ENCODE peak calls at places on chromosomes 5 and 9, in ten cellular contexts. Z is HFF-Myc, C is GM20000, X is fibroblast of villous mesenchyme, R is neural progenitor cell, O is right lobe of liver, F is prostate gland, G is adrenal gland, M is stomach, I is mucosa of descending colon. P is an unnamed sample.

GRCh38 chr5:14726066-14726838 is 61.7 kb downstream of the OTULIN start:
- DNase-seq in Z (no peak), C (no peak), X (peak), R (no peak), O (no peak), F (no peak), G (no peak), M (no peak), I (no peak), P (no peak)

GRCh38 chr5:66963559-66963971 is 233.0 kb downstream of the CD180 start:
- DNase-seq in Z (no peak), C (no peak), X (peak), R (no peak), O (no peak), F (no peak), G (no peak), M (no peak), I (no peak), P (no peak)

GRCh38 chr5:56259002-56259511 is 25.9 kb upstream of the ANKRD55 start:
- DNase-seq in Z (peak), C (no peak), X (peak), R (no peak), O (no peak), F (no peak), G (no peak), M (no peak), I (no peak), P (peak)

GRCh38 chr5:131355972-131356528 is 92.2 kb downstream of the CDC42SE2 start:
- DNase-seq in Z (no peak), C (no peak), X (peak), R (no peak), O (no peak), F (no peak), G (no peak), M (no peak), I (no peak), P (no peak)

GRCh38 chr9:113427629-113428028 is 17.1 kb downstream of the C9orf43 start:
- DNase-seq in Z (no peak), C (no peak), X (peak), R (no peak), O (no peak), F (no peak), G (no peak), M (no peak), I (no peak), P (no peak)

GRCh38 chr5:36378551-36378950 is 76.8 kb upstream of the RANBP3L start:
- DNase-seq in Z (no peak), C (no peak), X (no peak), R (no peak), O (no peak), F (no peak), G (no peak), M (no peak), I (no peak), P (no peak)

GRCh38 chr5:113510836-113511451 is 2.5 kb upstream of the YTHDC2 start:
- DNase-seq in Z (no peak), C (peak), X (peak), R (peak), O (no peak), F (no peak), G (no peak), M (no peak), I (no peak), P (no peak)

GRCh38 chr5:114438471-114438870 is 76.6 kb downstream of the KCNN2 start:
- DNase-seq in Z (no peak), C (no peak), X (no peak), R (no peak), O (no peak), F (no peak), G (no peak), M (no peak), I (no peak), P (no peak)

GRCh38 chr5:136457390-136458094 is 92.2 kb upstream of the TRPC7 start:
- DNase-seq in Z (no peak), C (no peak), X (no peak), R (no peak), O (peak), F (no peak), G (peak), M (peak), I (no peak), P (no peak)

GRCh38 chr5:1762121-1762877 is 37.3 kb downstream of the MRPL36 start:
- DNase-seq in Z (no peak), C (no peak), X (no peak), R (no peak), O (no peak), F (no peak), G (peak), M (peak), I (no peak), P (no peak)

GRCh38 chr5:63128018-63128417 is 549.4 kb downstream of the LRRC70 start:
- DNase-seq in Z (no peak), C (no peak), X (no peak), R (no peak), O (no peak), F (no peak), G (no peak), M (no peak), I (no peak), P (no peak)

GRCh38 chr5:172113036-172113435 is 75.0 kb downstream of the STK10 start:
- DNase-seq in Z (no peak), C (no peak), X (peak), R (no peak), O (no peak), F (no peak), G (no peak), M (no peak), I (peak), P (no peak)

GRCh38 chr5:92909545-92909962 is 671.5 kb downstream of the NR2F1-AS1 start:
- DNase-seq in Z (no peak), C (no peak), X (no peak), R (peak), O (no peak), F (no peak), G (no peak), M (no peak), I (no peak), P (no peak)

GRCh38 chr9:133580971-133581370 is 28.2 kb downstream of the FAM163B start:
- DNase-seq in Z (no peak), C (no peak), X (no peak), R (no peak), O (no peak), F (no peak), G (no peak), M (no peak), I (no peak), P (no peak)

GRCh38 chr5:150469718-150470470 is 20.4 kb upstream of the RPS14 start:
- DNase-seq in Z (peak), C (no peak), X (peak), R (no peak), O (no peak), F (no peak), G (no peak), M (no peak), I (no peak), P (no peak)

GRCh38 chr5:568809-569208 is 43.3 kb upstream of the CEP72 start:
- DNase-seq in Z (no peak), C (no peak), X (no peak), R (no peak), O (no peak), F (no peak), G (peak), M (no peak), I (no peak), P (no peak)

GRCh38 chr5:6899215-6899614 is 186.0 kb downstream of the TENT4A start:
- DNase-seq in Z (no peak), C (no peak), X (no peak), R (no peak), O (no peak), F (no peak), G (peak), M (peak), I (no peak), P (no peak)

GRCh38 chr9:127162046-127162445 is 39.6 kb upstream of the ANGPTL2 start:
- DNase-seq in Z (no peak), C (no peak), X (peak), R (no peak), O (no peak), F (no peak), G (peak), M (no peak), I (no peak), P (no peak)

GRCh38 chr5:38590846-38591245 is 34.4 kb upstream of the LIFR start:
- DNase-seq in Z (no peak), C (no peak), X (no peak), R (no peak), O (no peak), F (no peak), G (no peak), M (no peak), I (no peak), P (no peak)

GRCh38 chr5:172602712-172603289 is 38.3 kb upstream of the NEURL1B start:
- DNase-seq in Z (no peak), C (no peak), X (peak), R (no peak), O (no peak), F (no peak), G (no peak), M (no peak), I (no peak), P (no peak)

GRCh38 chr5:181149355-181149754 is 2.0 kb downstream of the OR2V2 start:
- DNase-seq in Z (no peak), C (no peak), X (no peak), R (no peak), O (no peak), F (no peak), G (no peak), M (no peak), I (no peak), P (no peak)

GRCh38 chr5:181152406-181152805 is 5.0 kb downstream of the OR2V2 start:
- DNase-seq in Z (no peak), C (no peak), X (no peak), R (no peak), O (no peak), F (no peak), G (no peak), M (no peak), I (no peak), P (no peak)

GRCh38 chr5:181151146-181151545 is 3.8 kb downstream of the OR2V2 start:
- DNase-seq in Z (no peak), C (no peak), X (no peak), R (peak), O (no peak), F (no peak), G (no peak), M (no peak), I (no peak), P (no peak)

GRCh38 chr5:181153814-181154213 is 6.4 kb downstream of the OR2V2 start:
- DNase-seq in Z (no peak), C (no peak), X (no peak), R (no peak), O (no peak), F (no peak), G (no peak), M (no peak), I (no peak), P (no peak)

DNA sequence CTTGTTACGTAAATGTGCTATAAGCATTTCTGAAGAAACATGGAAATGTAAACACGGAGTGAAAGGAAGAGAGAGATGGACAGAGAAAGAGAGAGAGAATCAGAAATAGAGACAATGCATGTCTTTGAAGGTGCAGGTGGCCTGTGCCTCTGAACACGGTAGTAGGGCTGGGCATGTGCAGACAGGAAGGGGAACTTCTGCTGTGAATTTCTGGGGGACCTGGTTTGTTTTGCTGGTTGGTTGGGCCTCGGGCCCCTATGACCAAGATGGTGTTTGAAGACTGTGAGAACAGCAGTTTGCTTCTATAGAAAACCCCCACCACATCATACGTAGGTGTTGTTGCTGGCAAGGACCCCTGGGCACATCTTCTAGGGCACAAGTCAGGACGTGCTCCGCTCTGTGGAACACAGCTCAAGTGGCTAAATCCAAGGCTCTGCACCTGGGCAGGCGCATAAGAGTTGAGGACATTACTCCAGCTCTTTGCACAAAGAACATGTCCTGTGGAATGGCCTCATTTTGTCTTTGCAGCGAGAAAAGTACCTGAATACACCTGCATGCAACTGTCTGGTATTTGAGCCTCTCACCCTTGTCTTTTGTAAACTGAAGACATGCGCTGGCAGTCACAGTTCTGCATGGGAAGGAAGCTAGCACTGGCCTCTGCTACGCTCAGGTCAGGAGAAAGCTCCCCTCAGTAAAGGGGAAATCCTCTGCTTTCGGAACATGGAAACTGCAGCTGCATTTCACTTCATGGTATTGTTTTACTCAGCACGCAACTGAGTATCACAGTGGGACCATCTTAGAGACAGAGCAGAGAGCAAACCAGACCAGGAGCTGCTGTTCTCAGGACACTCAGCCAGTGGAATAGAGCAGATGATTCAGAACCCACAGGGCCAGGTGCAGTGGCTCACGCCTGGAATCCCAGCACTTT is 2.7 kb downstream of the OR2V2 start:
- DNase-seq in Z (no peak), C (no peak), X (no peak), R (no peak), O (no peak), F (no peak), G (no peak), M (no peak), I (no peak), P (no peak)
- TF ChIP-seq CTCF in Z (no peak), C (no peak), X (no peak), R (no peak), O (no peak), F (no peak), G (no peak), M (no peak), I (no peak), P (no peak)

GRCh38 chr5:141809697-141810096 is 68.5 kb downstream of the PCDH1 start:
- DNase-seq in Z (no peak), C (no peak), X (no peak), R (no peak), O (no peak), F (no peak), G (no peak), M (no peak), I (no peak), P (no peak)
- TF ChIP-seq CTCF in Z (no peak), C (no peak), X (no peak), R (no peak), O (no peak), F (no peak), G (no peak), M (no peak), I (no peak), P (no peak)

GRCh38 chr5:154601014-154601413 is 123.0 kb upstream of the HAND1 start:
- DNase-seq in Z (no peak), C (no peak), X (no peak), R (no peak), O (no peak), F (no peak), G (no peak), M (no peak), I (no peak), P (no peak)
- TF ChIP-seq CTCF in Z (no peak), C (no peak), X (no peak), R (no peak), O (no peak), F (no peak), G (no peak), M (no peak), I (no peak), P (no peak)

DNA sequence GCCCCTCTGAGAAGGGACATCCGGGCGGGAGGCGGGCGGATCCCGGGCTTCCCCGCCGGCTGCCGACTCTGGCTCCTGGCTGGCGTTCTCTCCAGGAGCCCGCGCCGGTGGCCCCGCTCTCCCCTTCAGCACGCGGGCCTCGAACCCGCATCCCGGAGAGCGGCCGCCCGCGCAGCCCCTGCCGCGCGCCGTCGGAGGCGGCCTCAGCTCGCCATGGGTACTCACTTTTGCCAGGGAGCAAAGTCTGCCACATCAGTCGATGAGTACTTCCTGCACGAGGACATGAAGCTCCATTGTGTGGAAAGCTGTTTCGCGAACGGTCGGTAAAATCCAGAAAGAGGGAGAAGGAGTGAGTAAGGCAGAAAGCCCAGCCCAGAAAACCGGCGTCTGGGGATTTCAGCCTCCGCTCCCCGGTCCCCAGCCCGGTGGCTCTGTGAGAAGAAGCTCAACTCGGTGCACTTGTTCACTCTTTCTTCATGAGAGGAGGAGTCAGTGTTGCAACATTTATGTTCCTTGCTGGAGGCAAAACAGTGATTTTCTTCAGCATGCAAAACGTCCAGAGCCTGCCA is at the start of gene PRLR:
- DNase-seq in Z (no peak), C (peak), X (peak), R (peak), O (peak), F (peak), G (peak), M (peak), I (peak), P (peak)
- TF ChIP-seq CTCF in Z (no peak), C (no peak), X (no peak), R (peak), O (no peak), F (no peak), G (no peak), M (no peak), I (no peak), P (no peak)

DNA sequence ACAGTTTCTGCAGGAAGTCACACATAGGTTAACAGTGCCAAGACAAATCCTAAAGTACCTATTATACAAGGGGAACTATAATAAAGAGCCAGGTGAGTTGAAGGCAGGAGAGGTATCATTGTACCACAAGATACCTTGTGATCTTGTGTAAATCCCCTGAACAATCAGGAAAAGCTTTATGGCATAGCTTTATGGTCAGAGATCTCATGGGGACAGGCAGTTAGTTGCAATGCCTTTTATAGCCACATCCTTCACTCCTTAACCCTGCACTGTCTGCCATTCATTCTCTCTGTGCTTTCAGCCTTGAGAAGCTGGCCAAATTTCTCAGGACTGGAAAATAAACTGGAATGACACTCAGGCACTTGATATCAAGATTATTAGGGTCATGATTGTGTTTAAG is 97.0 kb downstream of the GHR start:
- DNase-seq in Z (no peak), C (no peak), X (no peak), R (no peak), O (no peak), F (peak), G (no peak), M (no peak), I (no peak), P (no peak)
- TF ChIP-seq CTCF in Z (no peak), C (no peak), X (no peak), R (no peak), O (no peak), F (no peak), G (no peak), M (no peak), I (no peak), P (no peak)

DNA sequence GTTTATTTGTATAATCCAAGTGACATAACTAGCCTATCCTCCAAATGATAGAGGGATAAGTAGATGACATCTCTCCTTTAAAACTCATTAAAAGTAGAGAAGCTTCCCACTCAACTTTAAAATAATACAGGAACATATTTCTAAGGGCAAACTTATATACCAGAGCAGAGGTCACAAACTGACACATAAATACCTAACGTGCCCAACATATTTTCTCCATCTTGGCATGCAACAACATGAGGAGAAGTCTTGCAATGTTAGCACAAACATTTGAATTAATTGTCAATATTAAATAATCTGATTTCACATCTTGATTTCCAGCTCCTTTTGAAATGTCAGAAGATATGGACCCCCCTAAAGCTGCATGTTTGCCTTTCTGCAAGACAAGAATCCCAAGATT is 335.0 kb downstream of the DEPDC1B start:
- DNase-seq in Z (no peak), C (no peak), X (no peak), R (no peak), O (no peak), F (no peak), G (no peak), M (no peak), I (no peak), P (no peak)
- TF ChIP-seq CTCF in Z (no peak), C (no peak), X (no peak), R (no peak), O (no peak), F (no peak), G (no peak), M (no peak), I (no peak), P (no peak)

GRCh38 chr9:137590469-137591383 is at the start of gene ZMYND19:
- DNase-seq in Z (no peak), C (peak), X (peak), R (peak), O (peak), F (peak), G (peak), M (peak), I (peak), P (peak)
- TF ChIP-seq CTCF in Z (no peak), C (no peak), X (no peak), R (no peak), O (no peak), F (no peak), G (no peak), M (no peak), I (no peak), P (no peak)